ENCODE peak calls at places on chromosome 22, in nine cellular contexts. One of them, this sample, is unnamed.

GRCh38 chr22:43861529-43861928 is 784 bp downstream of the SULT4A1 start:
- DNase-seq in left lung: no peak
- DNase-seq in HT1080: no peak
- DNase-seq in Calu3: peak
- DNase-seq in GM10248: no peak
- DNase-seq in central memory CD4-positive, alpha-beta T cell: no peak
- DNase-seq in activated CD4-positive, alpha-beta T cell treated with anti-CD3 and anti-CD28 coated beads, Interleukin-2, amount 50 U/mL, for 48 hours: no peak
- DNase-seq in H54: no peak
- DNase-seq in HFFc6: no peak
- DNase-seq in this sample: no peak

GRCh38 chr22:36405671-36406070 is 17.9 kb upstream of the MYH9 start:
- DNase-seq in HT1080: peak
- DNase-seq in activated CD4-positive, alpha-beta T cell treated with anti-CD3 and anti-CD28 coated beads, Interleukin-2, amount 50 U/mL, for 48 hours: peak
- DNase-seq in left lung: peak
- DNase-seq in Calu3: peak
- DNase-seq in HFFc6: no peak
- DNase-seq in central memory CD4-positive, alpha-beta T cell: peak
- DNase-seq in GM10248: no peak
- DNase-seq in H54: no peak
- DNase-seq in this sample: peak

GRCh38 chr22:46357186-46357500 is 21.6 kb downstream of the TRMU start:
- DNase-seq in central memory CD4-positive, alpha-beta T cell: no peak
- DNase-seq in HFFc6: no peak
- DNase-seq in activated CD4-positive, alpha-beta T cell treated with anti-CD3 and anti-CD28 coated beads, Interleukin-2, amount 50 U/mL, for 48 hours: no peak
- DNase-seq in HT1080: no peak
- DNase-seq in GM10248: no peak
- DNase-seq in left lung: peak
- DNase-seq in H54: no peak
- DNase-seq in Calu3: no peak
- DNase-seq in this sample: no peak

GRCh38 chr22:26542831-26543230 is 30.6 kb upstream of the TFIP11 start:
- DNase-seq in H54: no peak
- DNase-seq in GM10248: no peak
- DNase-seq in Calu3: no peak
- DNase-seq in activated CD4-positive, alpha-beta T cell treated with anti-CD3 and anti-CD28 coated beads, Interleukin-2, amount 50 U/mL, for 48 hours: no peak
- DNase-seq in HFFc6: no peak
- DNase-seq in central memory CD4-positive, alpha-beta T cell: no peak
- DNase-seq in HT1080: peak
- DNase-seq in left lung: no peak
- DNase-seq in this sample: peak

GRCh38 chr22:31695423-31695822 is 33.4 kb upstream of the PISD start:
- DNase-seq in HFFc6: no peak
- DNase-seq in GM10248: no peak
- DNase-seq in H54: no peak
- DNase-seq in activated CD4-positive, alpha-beta T cell treated with anti-CD3 and anti-CD28 coated beads, Interleukin-2, amount 50 U/mL, for 48 hours: no peak
- DNase-seq in HT1080: peak
- DNase-seq in left lung: no peak
- DNase-seq in central memory CD4-positive, alpha-beta T cell: no peak
- DNase-seq in Calu3: no peak
- DNase-seq in this sample: peak

GRCh38 chr22:45564349-45565030 is 61.8 kb downstream of the FBLN1 start:
- DNase-seq in H54: no peak
- DNase-seq in activated CD4-positive, alpha-beta T cell treated with anti-CD3 and anti-CD28 coated beads, Interleukin-2, amount 50 U/mL, for 48 hours: no peak
- DNase-seq in central memory CD4-positive, alpha-beta T cell: no peak
- DNase-seq in HFFc6: no peak
- DNase-seq in Calu3: no peak
- DNase-seq in left lung: no peak
- DNase-seq in HT1080: no peak
- DNase-seq in GM10248: no peak
- DNase-seq in this sample: no peak

GRCh38 chr22:48757581-48757980 is 1070.1 kb downstream of the BRD1 start:
- DNase-seq in central memory CD4-positive, alpha-beta T cell: no peak
- DNase-seq in left lung: no peak
- DNase-seq in HT1080: no peak
- DNase-seq in GM10248: no peak
- DNase-seq in activated CD4-positive, alpha-beta T cell treated with anti-CD3 and anti-CD28 coated beads, Interleukin-2, amount 50 U/mL, for 48 hours: no peak
- DNase-seq in HFFc6: no peak
- DNase-seq in H54: no peak
- DNase-seq in Calu3: no peak
- DNase-seq in this sample: no peak

GRCh38 chr22:20750461-20751184 is 23.3 kb upstream of the SERPIND1 start:
- DNase-seq in left lung: peak
- DNase-seq in H54: peak
- DNase-seq in HT1080: peak
- DNase-seq in GM10248: peak
- DNase-seq in Calu3: peak
- DNase-seq in central memory CD4-positive, alpha-beta T cell: no peak
- DNase-seq in HFFc6: peak
- DNase-seq in activated CD4-positive, alpha-beta T cell treated with anti-CD3 and anti-CD28 coated beads, Interleukin-2, amount 50 U/mL, for 48 hours: peak
- DNase-seq in this sample: peak

GRCh38 chr22:45879552-45879949 is 97.4 kb downstream of the WNT7B start:
- DNase-seq in GM10248: no peak
- DNase-seq in left lung: peak
- DNase-seq in central memory CD4-positive, alpha-beta T cell: no peak
- DNase-seq in H54: no peak
- DNase-seq in HFFc6: no peak
- DNase-seq in activated CD4-positive, alpha-beta T cell treated with anti-CD3 and anti-CD28 coated beads, Interleukin-2, amount 50 U/mL, for 48 hours: no peak
- DNase-seq in Calu3: no peak
- DNase-seq in HT1080: no peak
- DNase-seq in this sample: no peak

GRCh38 chr22:23143119-23143518 is 1.3 kb upstream of the RSPH14 start:
- DNase-seq in activated CD4-positive, alpha-beta T cell treated with anti-CD3 and anti-CD28 coated beads, Interleukin-2, amount 50 U/mL, for 48 hours: no peak
- DNase-seq in HFFc6: no peak
- DNase-seq in Calu3: no peak
- DNase-seq in GM10248: no peak
- DNase-seq in H54: no peak
- DNase-seq in HT1080: no peak
- DNase-seq in left lung: no peak
- DNase-seq in central memory CD4-positive, alpha-beta T cell: no peak
- DNase-seq in this sample: no peak

GRCh38 chr22:29231971-29232959 is 26.6 kb downstream of the EMID1 start:
- DNase-seq in GM10248: no peak
- DNase-seq in activated CD4-positive, alpha-beta T cell treated with anti-CD3 and anti-CD28 coated beads, Interleukin-2, amount 50 U/mL, for 48 hours: no peak
- DNase-seq in central memory CD4-positive, alpha-beta T cell: no peak
- DNase-seq in left lung: no peak
- DNase-seq in HFFc6: no peak
- DNase-seq in H54: no peak
- DNase-seq in Calu3: no peak
- DNase-seq in HT1080: peak
- DNase-seq in this sample: no peak

GRCh38 chr22:50019316-50019715 is 6.8 kb upstream of the IL17REL start:
- DNase-seq in activated CD4-positive, alpha-beta T cell treated with anti-CD3 and anti-CD28 coated beads, Interleukin-2, amount 50 U/mL, for 48 hours: no peak
- DNase-seq in Calu3: no peak
- DNase-seq in HT1080: no peak
- DNase-seq in GM10248: no peak
- DNase-seq in HFFc6: no peak
- DNase-seq in central memory CD4-positive, alpha-beta T cell: no peak
- DNase-seq in H54: no peak
- DNase-seq in left lung: no peak
- DNase-seq in this sample: no peak

GRCh38 chr22:40509401-40510134 is 127.0 kb downstream of the MRTFA start:
- DNase-seq in HT1080: peak
- DNase-seq in HFFc6: peak
- DNase-seq in central memory CD4-positive, alpha-beta T cell: no peak
- DNase-seq in Calu3: peak
- DNase-seq in GM10248: no peak
- DNase-seq in activated CD4-positive, alpha-beta T cell treated with anti-CD3 and anti-CD28 coated beads, Interleukin-2, amount 50 U/mL, for 48 hours: no peak
- DNase-seq in left lung: no peak
- DNase-seq in H54: no peak
- DNase-seq in this sample: peak

GRCh38 chr22:46084376-46084775 is 66.0 kb upstream of the PPARA start:
- DNase-seq in central memory CD4-positive, alpha-beta T cell: no peak
- DNase-seq in HT1080: peak
- DNase-seq in H54: no peak
- DNase-seq in HFFc6: no peak
- DNase-seq in activated CD4-positive, alpha-beta T cell treated with anti-CD3 and anti-CD28 coated beads, Interleukin-2, amount 50 U/mL, for 48 hours: no peak
- DNase-seq in GM10248: no peak
- DNase-seq in Calu3: no peak
- DNase-seq in left lung: no peak
- DNase-seq in this sample: no peak

GRCh38 chr22:37193629-37194191 is 5.7 kb upstream of the C1QTNF6 start:
- DNase-seq in activated CD4-positive, alpha-beta T cell treated with anti-CD3 and anti-CD28 coated beads, Interleukin-2, amount 50 U/mL, for 48 hours: peak
- DNase-seq in left lung: no peak
- DNase-seq in Calu3: no peak
- DNase-seq in central memory CD4-positive, alpha-beta T cell: peak
- DNase-seq in H54: no peak
- DNase-seq in HFFc6: peak
- DNase-seq in GM10248: no peak
- DNase-seq in HT1080: peak
- DNase-seq in this sample: peak

GRCh38 chr22:50678651-50679521 is 6.3 kb downstream of the SHANK3 start:
- DNase-seq in left lung: peak
- DNase-seq in HFFc6: no peak
- DNase-seq in central memory CD4-positive, alpha-beta T cell: no peak
- DNase-seq in GM10248: no peak
- DNase-seq in H54: no peak
- DNase-seq in HT1080: no peak
- DNase-seq in Calu3: no peak
- DNase-seq in activated CD4-positive, alpha-beta T cell treated with anti-CD3 and anti-CD28 coated beads, Interleukin-2, amount 50 U/mL, for 48 hours: no peak
- DNase-seq in this sample: no peak

GRCh38 chr22:37617431-37617830 is 8.8 kb downstream of the GGA1 start:
- DNase-seq in HT1080: no peak
- DNase-seq in central memory CD4-positive, alpha-beta T cell: no peak
- DNase-seq in GM10248: no peak
- DNase-seq in activated CD4-positive, alpha-beta T cell treated with anti-CD3 and anti-CD28 coated beads, Interleukin-2, amount 50 U/mL, for 48 hours: no peak
- DNase-seq in HFFc6: no peak
- DNase-seq in Calu3: no peak
- DNase-seq in H54: no peak
- DNase-seq in left lung: no peak
- DNase-seq in this sample: no peak

GRCh38 chr22:35337932-35338331 is 38.2 kb downstream of the TOM1 start:
- DNase-seq in H54: no peak
- DNase-seq in left lung: no peak
- DNase-seq in central memory CD4-positive, alpha-beta T cell: no peak
- DNase-seq in activated CD4-positive, alpha-beta T cell treated with anti-CD3 and anti-CD28 coated beads, Interleukin-2, amount 50 U/mL, for 48 hours: no peak
- DNase-seq in HFFc6: no peak
- DNase-seq in Calu3: no peak
- DNase-seq in HT1080: no peak
- DNase-seq in GM10248: no peak
- DNase-seq in this sample: peak

GRCh38 chr22:31818481-31819392 is 64.9 kb downstream of the DEPDC5 start:
- DNase-seq in Calu3: no peak
- DNase-seq in GM10248: no peak
- DNase-seq in HFFc6: peak
- DNase-seq in central memory CD4-positive, alpha-beta T cell: no peak
- DNase-seq in left lung: no peak
- DNase-seq in activated CD4-positive, alpha-beta T cell treated with anti-CD3 and anti-CD28 coated beads, Interleukin-2, amount 50 U/mL, for 48 hours: peak
- DNase-seq in HT1080: peak
- DNase-seq in H54: no peak
- DNase-seq in this sample: no peak

GRCh38 chr22:46159777-46160176 is 9.5 kb downstream of the PPARA start:
- DNase-seq in HT1080: no peak
- DNase-seq in left lung: no peak
- DNase-seq in Calu3: no peak
- DNase-seq in HFFc6: no peak
- DNase-seq in H54: no peak
- DNase-seq in activated CD4-positive, alpha-beta T cell treated with anti-CD3 and anti-CD28 coated beads, Interleukin-2, amount 50 U/mL, for 48 hours: no peak
- DNase-seq in GM10248: no peak
- DNase-seq in central memory CD4-positive, alpha-beta T cell: no peak
- DNase-seq in this sample: no peak

GRCh38 chr22:17781319-17782031 is 7.2 kb upstream of the BID start:
- DNase-seq in left lung: peak
- DNase-seq in activated CD4-positive, alpha-beta T cell treated with anti-CD3 and anti-CD28 coated beads, Interleukin-2, amount 50 U/mL, for 48 hours: peak
- DNase-seq in HT1080: peak
- DNase-seq in H54: peak
- DNase-seq in GM10248: peak
- DNase-seq in Calu3: peak
- DNase-seq in HFFc6: peak
- DNase-seq in central memory CD4-positive, alpha-beta T cell: peak
- DNase-seq in this sample: no peak

GRCh38 chr22:33073989-33074391 is 15.8 kb upstream of the SYN3 start:
- DNase-seq in HFFc6: peak
- DNase-seq in left lung: no peak
- DNase-seq in central memory CD4-positive, alpha-beta T cell: no peak
- DNase-seq in HT1080: peak
- DNase-seq in activated CD4-positive, alpha-beta T cell treated with anti-CD3 and anti-CD28 coated beads, Interleukin-2, amount 50 U/mL, for 48 hours: no peak
- DNase-seq in H54: peak
- DNase-seq in Calu3: no peak
- DNase-seq in GM10248: no peak
- DNase-seq in this sample: no peak

GRCh38 chr22:25658641-25659040 is 83.3 kb upstream of the MYO18B start:
- DNase-seq in activated CD4-positive, alpha-beta T cell treated with anti-CD3 and anti-CD28 coated beads, Interleukin-2, amount 50 U/mL, for 48 hours: no peak
- DNase-seq in HFFc6: no peak
- DNase-seq in GM10248: no peak
- DNase-seq in HT1080: no peak
- DNase-seq in central memory CD4-positive, alpha-beta T cell: no peak
- DNase-seq in left lung: no peak
- DNase-seq in H54: no peak
- DNase-seq in Calu3: no peak
- DNase-seq in this sample: no peak

GRCh38 chr22:44360686-44361381 is 48.1 kb upstream of the SHISAL1 start:
- DNase-seq in activated CD4-positive, alpha-beta T cell treated with anti-CD3 and anti-CD28 coated beads, Interleukin-2, amount 50 U/mL, for 48 hours: no peak
- DNase-seq in left lung: peak
- DNase-seq in central memory CD4-positive, alpha-beta T cell: no peak
- DNase-seq in Calu3: peak
- DNase-seq in HT1080: peak
- DNase-seq in H54: peak
- DNase-seq in GM10248: no peak
- DNase-seq in HFFc6: peak
- DNase-seq in this sample: no peak

GRCh38 chr22:19974935-19975706 is 33.5 kb upstream of the TXNRD2 start:
- DNase-seq in GM10248: no peak
- DNase-seq in H54: peak
- DNase-seq in HFFc6: no peak
- DNase-seq in activated CD4-positive, alpha-beta T cell treated with anti-CD3 and anti-CD28 coated beads, Interleukin-2, amount 50 U/mL, for 48 hours: no peak
- DNase-seq in left lung: no peak
- DNase-seq in central memory CD4-positive, alpha-beta T cell: no peak
- DNase-seq in Calu3: no peak
- DNase-seq in HT1080: peak
- DNase-seq in this sample: no peak

GRCh38 chr22:28568099-28568498 is 111.5 kb downstream of the TTC28 start:
- DNase-seq in left lung: no peak
- DNase-seq in Calu3: no peak
- DNase-seq in central memory CD4-positive, alpha-beta T cell: no peak
- DNase-seq in H54: no peak
- DNase-seq in HT1080: no peak
- DNase-seq in HFFc6: no peak
- DNase-seq in activated CD4-positive, alpha-beta T cell treated with anti-CD3 and anti-CD28 coated beads, Interleukin-2, amount 50 U/mL, for 48 hours: no peak
- DNase-seq in GM10248: no peak
- DNase-seq in this sample: peak

GRCh38 chr22:31124811-31125465 is 2.2 kb downstream of the INPP5J start:
- DNase-seq in HFFc6: no peak
- DNase-seq in H54: no peak
- DNase-seq in HT1080: no peak
- DNase-seq in left lung: peak
- DNase-seq in Calu3: no peak
- DNase-seq in activated CD4-positive, alpha-beta T cell treated with anti-CD3 and anti-CD28 coated beads, Interleukin-2, amount 50 U/mL, for 48 hours: no peak
- DNase-seq in GM10248: no peak
- DNase-seq in central memory CD4-positive, alpha-beta T cell: no peak
- DNase-seq in this sample: no peak

GRCh38 chr22:30822216-30823014 is 127.7 kb downstream of the OSBP2 start:
- DNase-seq in Calu3: no peak
- DNase-seq in GM10248: no peak
- DNase-seq in left lung: no peak
- DNase-seq in HT1080: no peak
- DNase-seq in activated CD4-positive, alpha-beta T cell treated with anti-CD3 and anti-CD28 coated beads, Interleukin-2, amount 50 U/mL, for 48 hours: peak
- DNase-seq in HFFc6: no peak
- DNase-seq in H54: no peak
- DNase-seq in central memory CD4-positive, alpha-beta T cell: no peak
- DNase-seq in this sample: no peak

GRCh38 chr22:19612866-19613572 is 88.8 kb upstream of the CLDN5 start:
- DNase-seq in GM10248: peak
- DNase-seq in HT1080: no peak
- DNase-seq in H54: no peak
- DNase-seq in left lung: no peak
- DNase-seq in Calu3: no peak
- DNase-seq in HFFc6: no peak
- DNase-seq in activated CD4-positive, alpha-beta T cell treated with anti-CD3 and anti-CD28 coated beads, Interleukin-2, amount 50 U/mL, for 48 hours: no peak
- DNase-seq in central memory CD4-positive, alpha-beta T cell: no peak
- DNase-seq in this sample: peak

GRCh38 chr22:32181043-32181442 is 21.9 kb upstream of the C22orf42 start:
- DNase-seq in left lung: no peak
- DNase-seq in Calu3: no peak
- DNase-seq in activated CD4-positive, alpha-beta T cell treated with anti-CD3 and anti-CD28 coated beads, Interleukin-2, amount 50 U/mL, for 48 hours: no peak
- DNase-seq in GM10248: no peak
- DNase-seq in central memory CD4-positive, alpha-beta T cell: no peak
- DNase-seq in HFFc6: no peak
- DNase-seq in H54: no peak
- DNase-seq in HT1080: no peak
- DNase-seq in this sample: no peak

This sample was measured in MV-4-11.